ENCODE peak calls at places on chromosome 1, in six cellular contexts. R, C, X, W, G and N are unnamed samples.

GRCh38 chr1:154258784-154259183 is 13.6 kb upstream of the HAX1 start:
- DNase-seq in R (no peak), C (no peak), X (no peak), W (no peak), G (no peak), N (no peak)

GRCh38 chr1:243924188-243924587 is 74.1 kb upstream of the AKT3 start:
- DNase-seq in R (no peak), C (no peak), X (no peak), W (peak; percentile 49), G (no peak), N (peak; percentile 87)

GRCh38 chr1:198903203-198903602 is 264.4 kb downstream of the PTPRC start:
- DNase-seq in R (no peak), C (peak; percentile 39), X (no peak), W (no peak), G (no peak), N (no peak)

GRCh38 chr1:96049759-96050409 is 671.7 kb upstream of the PTBP2 start:
- DNase-seq in R (no peak), C (no peak), X (no peak), W (peak; percentile 4), G (no peak), N (peak; percentile 6)

GRCh38 chr1:24867064-24867870 is 62.8 kb downstream of the RUNX3 start:
- DNase-seq in R (no peak), C (no peak), X (no peak), W (no peak), G (peak; percentile 26), N (no peak)

GRCh38 chr1:160952129-160952510 is 2.5 kb downstream of the ITLN2 start:
- DNase-seq in R (no peak), C (no peak), X (no peak), W (no peak), G (no peak), N (no peak)

GRCh38 chr1:230459463-230459862 is 33.3 kb upstream of the PGBD5 start:
- DNase-seq in R (peak; percentile 8), C (no peak), X (no peak), W (peak; percentile 13), G (no peak), N (peak; percentile 84)

GRCh38 chr1:221227872-221228337 is 348.7 kb downstream of the HLX start:
- DNase-seq in R (no peak), C (no peak), X (peak; percentile 7), W (no peak), G (no peak), N (no peak)

GRCh38 chr1:56820755-56821461 is 1.7 kb upstream of the FYB2 start:
- DNase-seq in R (peak; percentile 64), C (peak; percentile 75), X (peak; percentile 26), W (peak; percentile 74), G (peak; percentile 84), N (peak; percentile 83)

GRCh38 chr1:57503337-57503736 is 79.5 kb upstream of the DAB1 start:
- DNase-seq in R (no peak), C (no peak), X (no peak), W (no peak), G (no peak), N (no peak)

GRCh38 chr1:33764149-33764548 is 99.7 kb upstream of the HMGB4 start:
- DNase-seq in R (no peak), C (no peak), X (no peak), W (no peak), G (no peak), N (no peak)

GRCh38 chr1:235133086-235133485 is 4.4 kb upstream of the TOMM20 start:
- DNase-seq in R (no peak), C (no peak), X (no peak), W (no peak), G (no peak), N (no peak)

GRCh38 chr1:183697814-183698590 is 44.9 kb upstream of the APOBEC4 start:
- DNase-seq in R (no peak), C (no peak), X (no peak), W (no peak), G (no peak), N (no peak)

GRCh38 chr1:192445849-192446489 is 129.2 kb downstream of the RGS21 start:
- DNase-seq in R (peak; percentile 29), C (peak; percentile 50), X (peak; percentile 18), W (peak; percentile 69), G (peak; percentile 51), N (peak; percentile 73)

GRCh38 chr1:233254039-233254362 is 41.5 kb downstream of the PCNX2 start:
- DNase-seq in R (peak; percentile 52), C (no peak), X (no peak), W (no peak), G (no peak), N (peak; percentile 11)

GRCh38 chr1:83929184-83929583 is 69.7 kb downstream of the TTLL7 start:
- DNase-seq in R (peak; percentile 13), C (no peak), X (no peak), W (peak; percentile 20), G (no peak), N (peak; percentile 57)

GRCh38 chr1:168236836-168237611 is 11.2 kb downstream of the SFT2D2 start:
- DNase-seq in R (no peak), C (no peak), X (no peak), W (no peak), G (no peak), N (peak; percentile 32)

GRCh38 chr1:66271216-66271903 is 262.6 kb upstream of the SGIP1 start:
- DNase-seq in R (peak; percentile 97), C (peak; percentile 61), X (no peak), W (peak; percentile 98), G (peak; percentile 73), N (peak; percentile 99)

GRCh38 chr1:200896571-200897187 is 2.0 kb downstream of the INAVA start:
- DNase-seq in R (no peak), C (no peak), X (no peak), W (peak; percentile 8), G (peak; percentile 68), N (no peak)

GRCh38 chr1:231612393-231613089 is 14.0 kb upstream of the DISC1 start:
- DNase-seq in R (no peak), C (no peak), X (peak; percentile 55), W (no peak), G (no peak), N (no peak)

GRCh38 chr1:67175713-67176112 is 9.5 kb downstream of the IL23R start:
- DNase-seq in R (no peak), C (no peak), X (no peak), W (no peak), G (no peak), N (no peak)

GRCh38 chr1:232029297-232029696 is 402.7 kb downstream of the DISC1 start:
- DNase-seq in R (no peak), C (no peak), X (no peak), W (no peak), G (no peak), N (peak; percentile 33)

GRCh38 chr1:238552271-238552670 is 661.5 kb upstream of the ZP4 start:
- DNase-seq in R (no peak), C (no peak), X (no peak), W (no peak), G (no peak), N (no peak)

GRCh38 chr1:5820026-5820421 is 172.2 kb downstream of the NPHP4 start:
- DNase-seq in R (no peak), C (no peak), X (no peak), W (no peak), G (no peak), N (no peak)

GRCh38 chr1:151881479-151881878 is 27.8 kb downstream of the THEM4 start:
- DNase-seq in R (no peak), C (no peak), X (no peak), W (no peak), G (no peak), N (peak; percentile 12)

GRCh38 chr1:94962745-94963265 is 35.9 kb upstream of the CNN3 start:
- DNase-seq in R (no peak), C (no peak), X (peak; percentile 56), W (peak; percentile 41), G (no peak), N (peak; percentile 70)

GRCh38 chr1:178093150-178093957 is 550 bp upstream of the RASAL2 start:
- DNase-seq in R (peak; percentile 91), C (peak; percentile 91), X (peak; percentile 47), W (peak; percentile 97), G (peak; percentile 92), N (peak; percentile 98)

GRCh38 chr1:113057006-113057405 is 16.0 kb upstream of the LRIG2 start:
- DNase-seq in R (no peak), C (peak; percentile 43), X (no peak), W (no peak), G (no peak), N (no peak)
- TF ChIP-seq CTCF in R (no peak), C (peak; percentile 20), X (no peak), W (no peak), G (no peak), N (no peak)

DNA sequence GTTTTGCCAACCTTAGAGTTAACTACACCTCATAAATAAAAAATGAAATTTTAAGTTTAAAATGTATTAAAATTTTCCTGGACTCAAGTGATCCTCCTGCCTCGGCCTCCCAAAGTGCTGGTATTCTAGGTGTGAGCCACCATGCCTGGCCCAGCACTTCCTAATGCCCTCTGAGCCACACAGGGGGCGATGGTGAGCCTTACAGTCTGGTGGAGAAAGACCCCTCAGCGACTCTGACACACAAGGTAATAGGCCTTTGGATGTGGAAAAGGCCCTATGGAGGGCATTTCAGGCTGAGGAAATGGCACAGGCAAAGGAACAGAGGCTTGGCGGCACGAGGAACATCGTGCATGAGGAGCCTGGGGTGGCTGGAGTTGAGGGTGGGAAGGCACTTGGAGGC is 6.7 kb downstream of the CITED4 start:
- DNase-seq in R (no peak), C (peak; percentile 19), X (no peak), W (no peak), G (no peak), N (no peak)
- TF ChIP-seq CTCF in R (peak; percentile 32), C (peak; percentile 38), X (peak; percentile 43), W (peak; percentile 46), G (no peak), N (peak; percentile 34)

DNA sequence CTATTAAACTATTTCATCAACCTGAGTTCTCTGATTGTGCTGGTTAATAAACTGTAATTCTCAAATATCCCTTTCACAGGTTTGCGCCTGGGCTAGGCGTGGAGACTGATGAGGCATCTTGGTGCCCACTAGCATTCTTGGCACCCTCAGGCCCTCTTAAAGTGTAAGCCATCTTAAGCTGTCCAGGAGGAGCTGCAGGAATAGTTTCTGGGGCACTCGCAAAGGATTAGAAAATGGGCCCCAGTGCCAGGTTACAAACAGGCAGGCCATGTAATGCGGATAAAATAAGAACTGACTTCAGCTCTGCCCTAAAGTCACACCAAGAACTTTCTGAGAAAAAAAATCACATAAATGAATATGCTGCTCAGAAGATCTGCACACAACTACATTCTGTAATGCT is 1.1 kb downstream of the CASQ2 start:
- DNase-seq in R (no peak), C (no peak), X (no peak), W (no peak), G (no peak), N (no peak)
- TF ChIP-seq CTCF in R (no peak), C (no peak), X (no peak), W (no peak), G (no peak), N (no peak)

DNA sequence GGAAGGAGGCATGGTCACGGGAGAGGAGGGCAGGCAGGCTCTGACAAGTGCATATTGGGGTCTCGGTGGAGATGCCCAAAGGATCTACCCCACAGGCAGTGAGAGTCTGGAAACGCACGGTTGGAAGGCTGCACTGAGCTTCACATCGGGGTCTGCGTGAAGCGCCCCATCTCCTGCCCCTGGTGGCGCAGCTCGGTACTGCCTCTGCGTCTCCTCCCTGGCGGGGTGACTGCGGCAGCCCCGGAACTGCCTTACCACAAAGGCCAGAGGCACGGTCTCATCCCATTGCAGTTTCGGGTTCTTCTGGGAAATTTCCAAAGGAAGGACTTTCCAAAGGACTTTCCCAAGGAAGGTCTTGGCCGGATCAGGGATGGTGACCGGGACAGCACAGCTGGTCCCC is 69.2 kb upstream of the AJAP1 start:
- DNase-seq in R (no peak), C (peak; percentile 12), X (no peak), W (no peak), G (no peak), N (no peak)
- TF ChIP-seq CTCF in R (no peak), C (no peak), X (peak; percentile 98), W (no peak), G (no peak), N (peak; percentile 38)